ENCODE peak calls at places on chromosomes 11 and 22, in ten cellular contexts. One of them, this sample, is unnamed.

GRCh38 chr22:43172191-43172590 is 14.7 kb downstream of the TTLL12 start:
- DNase-seq in activated B cell treated with CpG ODN at 0.5 μM for 24 hours: no peak
- DNase-seq in fibroblast of mammary gland: no peak
- DNase-seq in WERI-Rb-1: no peak
- DNase-seq in RWPE1: no peak
- DNase-seq in WTC11: no peak
- DNase-seq in uterus: no peak
- DNase-seq in upper lobe of right lung: no peak
- DNase-seq in psoas muscle: no peak
- DNase-seq in fibroblast of the aortic adventitia: no peak
- DNase-seq in this sample: no peak

GRCh38 chr11:19055905-19056304 is 4.6 kb downstream of the MRGPRX2 start:
- DNase-seq in activated B cell treated with CpG ODN at 0.5 μM for 24 hours: no peak
- DNase-seq in fibroblast of mammary gland: no peak
- DNase-seq in WERI-Rb-1: no peak
- DNase-seq in RWPE1: no peak
- DNase-seq in WTC11: no peak
- DNase-seq in uterus: no peak
- DNase-seq in upper lobe of right lung: no peak
- DNase-seq in psoas muscle: no peak
- DNase-seq in fibroblast of the aortic adventitia: no peak
- DNase-seq in this sample: no peak

GRCh38 chr11:116852261-116853125 is 15.1 kb upstream of the APOA1 start:
- DNase-seq in activated B cell treated with CpG ODN at 0.5 μM for 24 hours: no peak
- DNase-seq in fibroblast of mammary gland: peak; percentile 80
- DNase-seq in WERI-Rb-1: no peak
- DNase-seq in RWPE1: no peak
- DNase-seq in WTC11: no peak
- DNase-seq in uterus: peak; percentile 35
- DNase-seq in upper lobe of right lung: no peak
- DNase-seq in psoas muscle: no peak
- DNase-seq in fibroblast of the aortic adventitia: peak; percentile 75
- DNase-seq in this sample: no peak

GRCh38 chr11:79925570-79925969 is 484.7 kb upstream of the TENM4 start:
- DNase-seq in activated B cell treated with CpG ODN at 0.5 μM for 24 hours: no peak
- DNase-seq in fibroblast of mammary gland: no peak
- DNase-seq in WERI-Rb-1: no peak
- DNase-seq in RWPE1: no peak
- DNase-seq in WTC11: no peak
- DNase-seq in uterus: no peak
- DNase-seq in upper lobe of right lung: no peak
- DNase-seq in psoas muscle: no peak
- DNase-seq in fibroblast of the aortic adventitia: no peak
- DNase-seq in this sample: no peak

GRCh38 chr22:44758354-44758969 is 6.1 kb downstream of the ARHGAP8 start:
- DNase-seq in activated B cell treated with CpG ODN at 0.5 μM for 24 hours: no peak
- DNase-seq in fibroblast of mammary gland: peak; percentile 62
- DNase-seq in WERI-Rb-1: no peak
- DNase-seq in RWPE1: peak; percentile 51
- DNase-seq in WTC11: no peak
- DNase-seq in uterus: no peak
- DNase-seq in upper lobe of right lung: no peak
- DNase-seq in psoas muscle: no peak
- DNase-seq in fibroblast of the aortic adventitia: peak; percentile 70
- DNase-seq in this sample: no peak

GRCh38 chr22:42553475-42554361 is at the start of gene SERHL2:
- DNase-seq in activated B cell treated with CpG ODN at 0.5 μM for 24 hours: peak; percentile 97
- DNase-seq in fibroblast of mammary gland: peak; percentile 71
- DNase-seq in WERI-Rb-1: peak; percentile 96
- DNase-seq in RWPE1: peak; percentile 72
- DNase-seq in WTC11: peak; percentile 97
- DNase-seq in uterus: peak; percentile 93
- DNase-seq in upper lobe of right lung: peak; percentile 95
- DNase-seq in psoas muscle: peak; percentile 93
- DNase-seq in fibroblast of the aortic adventitia: peak; percentile 74
- DNase-seq in this sample: peak; percentile 94

GRCh38 chr22:46619830-46620501 is at the start of gene GRAMD4:
- DNase-seq in activated B cell treated with CpG ODN at 0.5 μM for 24 hours: no peak
- DNase-seq in fibroblast of mammary gland: no peak
- DNase-seq in WERI-Rb-1: peak; percentile 87
- DNase-seq in RWPE1: no peak
- DNase-seq in WTC11: no peak
- DNase-seq in uterus: peak; percentile 44
- DNase-seq in upper lobe of right lung: no peak
- DNase-seq in psoas muscle: peak; percentile 79
- DNase-seq in fibroblast of the aortic adventitia: no peak
- DNase-seq in this sample: no peak

GRCh38 chr11:66408488-66409214 is 12.2 kb upstream of the NPAS4 start:
- DNase-seq in activated B cell treated with CpG ODN at 0.5 μM for 24 hours: peak; percentile 88
- DNase-seq in fibroblast of mammary gland: peak; percentile 88
- DNase-seq in WERI-Rb-1: peak; percentile 89
- DNase-seq in RWPE1: peak; percentile 89
- DNase-seq in WTC11: peak; percentile 97
- DNase-seq in uterus: peak; percentile 94
- DNase-seq in upper lobe of right lung: peak; percentile 93
- DNase-seq in psoas muscle: peak; percentile 93
- DNase-seq in fibroblast of the aortic adventitia: peak; percentile 85
- DNase-seq in this sample: peak; percentile 97

GRCh38 chr22:29609139-29609538 is 5.7 kb downstream of the NF2 start:
- DNase-seq in activated B cell treated with CpG ODN at 0.5 μM for 24 hours: no peak
- DNase-seq in fibroblast of mammary gland: no peak
- DNase-seq in WERI-Rb-1: peak; percentile 23
- DNase-seq in RWPE1: no peak
- DNase-seq in WTC11: no peak
- DNase-seq in uterus: no peak
- DNase-seq in upper lobe of right lung: no peak
- DNase-seq in psoas muscle: no peak
- DNase-seq in fibroblast of the aortic adventitia: no peak
- DNase-seq in this sample: no peak
- TF ChIP-seq CTCF in activated B cell treated with CpG ODN at 0.5 μM for 24 hours: no peak
- TF ChIP-seq CTCF in fibroblast of mammary gland: peak; percentile 40
- TF ChIP-seq CTCF in WERI-Rb-1: peak; percentile 69
- TF ChIP-seq CTCF in RWPE1: no peak
- TF ChIP-seq CTCF in WTC11: peak; percentile 27
- TF ChIP-seq CTCF in uterus: no peak
- TF ChIP-seq CTCF in upper lobe of right lung: peak; percentile 12
- TF ChIP-seq CTCF in psoas muscle: no peak
- TF ChIP-seq CTCF in fibroblast of the aortic adventitia: no peak
- TF ChIP-seq CTCF in this sample: peak; percentile 18

GRCh38 chr11:119314748-119315138 is 2.2 kb downstream of the MCAM start:
- DNase-seq in activated B cell treated with CpG ODN at 0.5 μM for 24 hours: no peak
- DNase-seq in fibroblast of mammary gland: no peak
- DNase-seq in WERI-Rb-1: no peak
- DNase-seq in RWPE1: no peak
- DNase-seq in WTC11: no peak
- DNase-seq in uterus: no peak
- DNase-seq in upper lobe of right lung: no peak
- DNase-seq in psoas muscle: no peak
- DNase-seq in fibroblast of the aortic adventitia: no peak
- DNase-seq in this sample: no peak

GRCh38 chr11:119316729-119317591 is at the start of gene MCAM:
- DNase-seq in activated B cell treated with CpG ODN at 0.5 μM for 24 hours: no peak
- DNase-seq in fibroblast of mammary gland: no peak
- DNase-seq in WERI-Rb-1: peak; percentile 43
- DNase-seq in RWPE1: no peak
- DNase-seq in WTC11: peak; percentile 48
- DNase-seq in uterus: peak; percentile 57
- DNase-seq in upper lobe of right lung: no peak
- DNase-seq in psoas muscle: no peak
- DNase-seq in fibroblast of the aortic adventitia: peak; percentile 11
- DNase-seq in this sample: no peak

GRCh38 chr11:119316017-119316728 is 757 bp downstream of the MCAM start:
- DNase-seq in activated B cell treated with CpG ODN at 0.5 μM for 24 hours: no peak
- DNase-seq in fibroblast of mammary gland: no peak
- DNase-seq in WERI-Rb-1: no peak
- DNase-seq in RWPE1: no peak
- DNase-seq in WTC11: no peak
- DNase-seq in uterus: peak; percentile 57
- DNase-seq in upper lobe of right lung: peak; percentile 68
- DNase-seq in psoas muscle: peak; percentile 76
- DNase-seq in fibroblast of the aortic adventitia: no peak
- DNase-seq in this sample: peak; percentile 95

GRCh38 chr11:119317592-119318239 is 786 bp upstream of the MCAM start:
- DNase-seq in activated B cell treated with CpG ODN at 0.5 μM for 24 hours: no peak
- DNase-seq in fibroblast of mammary gland: no peak
- DNase-seq in WERI-Rb-1: no peak
- DNase-seq in RWPE1: no peak
- DNase-seq in WTC11: no peak
- DNase-seq in uterus: no peak
- DNase-seq in upper lobe of right lung: no peak
- DNase-seq in psoas muscle: no peak
- DNase-seq in fibroblast of the aortic adventitia: no peak
- DNase-seq in this sample: no peak

GRCh38 chr11:119315139-119316016 is 1.6 kb downstream of the MCAM start:
- DNase-seq in activated B cell treated with CpG ODN at 0.5 μM for 24 hours: no peak
- DNase-seq in fibroblast of mammary gland: no peak
- DNase-seq in WERI-Rb-1: no peak
- DNase-seq in RWPE1: no peak
- DNase-seq in WTC11: peak; percentile 74
- DNase-seq in uterus: peak; percentile 40
- DNase-seq in upper lobe of right lung: no peak
- DNase-seq in psoas muscle: no peak
- DNase-seq in fibroblast of the aortic adventitia: no peak
- DNase-seq in this sample: no peak
- TF ChIP-seq CTCF in activated B cell treated with CpG ODN at 0.5 μM for 24 hours: no peak
- TF ChIP-seq CTCF in fibroblast of mammary gland: no peak
- TF ChIP-seq CTCF in WERI-Rb-1: no peak
- TF ChIP-seq CTCF in RWPE1: no peak
- TF ChIP-seq CTCF in WTC11: no peak
- TF ChIP-seq CTCF in uterus: no peak
- TF ChIP-seq CTCF in upper lobe of right lung: no peak
- TF ChIP-seq CTCF in psoas muscle: no peak
- TF ChIP-seq CTCF in fibroblast of the aortic adventitia: no peak
- TF ChIP-seq CTCF in this sample: peak; percentile 29

GRCh38 chr22:30238136-30238535 is 8.4 kb downstream of the LIF start:
- DNase-seq in activated B cell treated with CpG ODN at 0.5 μM for 24 hours: no peak
- DNase-seq in fibroblast of mammary gland: no peak
- DNase-seq in WERI-Rb-1: no peak
- DNase-seq in RWPE1: no peak
- DNase-seq in WTC11: no peak
- DNase-seq in uterus: no peak
- DNase-seq in upper lobe of right lung: no peak
- DNase-seq in psoas muscle: no peak
- DNase-seq in fibroblast of the aortic adventitia: no peak
- DNase-seq in this sample: no peak

GRCh38 chr22:30234786-30235470 is 11.6 kb downstream of the LIF start:
- DNase-seq in activated B cell treated with CpG ODN at 0.5 μM for 24 hours: no peak
- DNase-seq in fibroblast of mammary gland: no peak
- DNase-seq in WERI-Rb-1: peak; percentile 94
- DNase-seq in RWPE1: no peak
- DNase-seq in WTC11: no peak
- DNase-seq in uterus: no peak
- DNase-seq in upper lobe of right lung: no peak
- DNase-seq in psoas muscle: no peak
- DNase-seq in fibroblast of the aortic adventitia: peak; percentile 46
- DNase-seq in this sample: no peak

GRCh38 chr22:30238661-30239420 is 7.7 kb downstream of the LIF start:
- DNase-seq in activated B cell treated with CpG ODN at 0.5 μM for 24 hours: no peak
- DNase-seq in fibroblast of mammary gland: peak; percentile 41
- DNase-seq in WERI-Rb-1: peak; percentile 41
- DNase-seq in RWPE1: no peak
- DNase-seq in WTC11: peak; percentile 50
- DNase-seq in uterus: peak; percentile 71
- DNase-seq in upper lobe of right lung: no peak
- DNase-seq in psoas muscle: peak; percentile 71
- DNase-seq in fibroblast of the aortic adventitia: peak; percentile 69
- DNase-seq in this sample: no peak

GRCh38 chr22:30235687-30236170 is 10.8 kb downstream of the LIF start:
- DNase-seq in activated B cell treated with CpG ODN at 0.5 μM for 24 hours: no peak
- DNase-seq in fibroblast of mammary gland: no peak
- DNase-seq in WERI-Rb-1: peak; percentile 42
- DNase-seq in RWPE1: peak; percentile 63
- DNase-seq in WTC11: no peak
- DNase-seq in uterus: no peak
- DNase-seq in upper lobe of right lung: no peak
- DNase-seq in psoas muscle: no peak
- DNase-seq in fibroblast of the aortic adventitia: peak; percentile 57
- DNase-seq in this sample: peak; percentile 89

DNA sequence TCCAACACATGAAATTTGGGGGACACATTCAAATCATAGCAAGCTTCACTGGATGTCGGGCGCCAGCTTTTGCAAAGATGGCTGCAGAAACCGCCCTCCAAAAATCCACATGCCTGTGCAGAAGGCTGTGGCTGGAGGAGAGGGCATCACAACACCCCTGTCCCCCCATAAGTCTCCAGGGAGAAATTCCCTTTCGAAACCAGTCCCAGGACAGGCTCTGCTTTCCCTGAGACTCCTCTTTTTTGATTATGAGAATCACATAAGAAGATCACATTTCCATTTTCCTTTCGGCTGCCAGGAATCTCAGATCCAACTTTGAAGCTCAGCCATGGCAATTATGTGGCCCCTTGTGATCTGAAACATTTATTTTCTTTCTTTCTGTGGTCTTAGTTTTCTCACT is 9.7 kb downstream of the LIF start:
- DNase-seq in activated B cell treated with CpG ODN at 0.5 μM for 24 hours: no peak
- DNase-seq in fibroblast of mammary gland: no peak
- DNase-seq in WERI-Rb-1: no peak
- DNase-seq in RWPE1: no peak
- DNase-seq in WTC11: no peak
- DNase-seq in uterus: no peak
- DNase-seq in upper lobe of right lung: no peak
- DNase-seq in psoas muscle: no peak
- DNase-seq in fibroblast of the aortic adventitia: no peak
- DNase-seq in this sample: no peak
- TF ChIP-seq CTCF in activated B cell treated with CpG ODN at 0.5 μM for 24 hours: no peak
- TF ChIP-seq CTCF in fibroblast of mammary gland: no peak
- TF ChIP-seq CTCF in WERI-Rb-1: no peak
- TF ChIP-seq CTCF in RWPE1: no peak
- TF ChIP-seq CTCF in WTC11: no peak
- TF ChIP-seq CTCF in uterus: no peak
- TF ChIP-seq CTCF in upper lobe of right lung: no peak
- TF ChIP-seq CTCF in psoas muscle: no peak
- TF ChIP-seq CTCF in fibroblast of the aortic adventitia: no peak
- TF ChIP-seq CTCF in this sample: no peak

DNA sequence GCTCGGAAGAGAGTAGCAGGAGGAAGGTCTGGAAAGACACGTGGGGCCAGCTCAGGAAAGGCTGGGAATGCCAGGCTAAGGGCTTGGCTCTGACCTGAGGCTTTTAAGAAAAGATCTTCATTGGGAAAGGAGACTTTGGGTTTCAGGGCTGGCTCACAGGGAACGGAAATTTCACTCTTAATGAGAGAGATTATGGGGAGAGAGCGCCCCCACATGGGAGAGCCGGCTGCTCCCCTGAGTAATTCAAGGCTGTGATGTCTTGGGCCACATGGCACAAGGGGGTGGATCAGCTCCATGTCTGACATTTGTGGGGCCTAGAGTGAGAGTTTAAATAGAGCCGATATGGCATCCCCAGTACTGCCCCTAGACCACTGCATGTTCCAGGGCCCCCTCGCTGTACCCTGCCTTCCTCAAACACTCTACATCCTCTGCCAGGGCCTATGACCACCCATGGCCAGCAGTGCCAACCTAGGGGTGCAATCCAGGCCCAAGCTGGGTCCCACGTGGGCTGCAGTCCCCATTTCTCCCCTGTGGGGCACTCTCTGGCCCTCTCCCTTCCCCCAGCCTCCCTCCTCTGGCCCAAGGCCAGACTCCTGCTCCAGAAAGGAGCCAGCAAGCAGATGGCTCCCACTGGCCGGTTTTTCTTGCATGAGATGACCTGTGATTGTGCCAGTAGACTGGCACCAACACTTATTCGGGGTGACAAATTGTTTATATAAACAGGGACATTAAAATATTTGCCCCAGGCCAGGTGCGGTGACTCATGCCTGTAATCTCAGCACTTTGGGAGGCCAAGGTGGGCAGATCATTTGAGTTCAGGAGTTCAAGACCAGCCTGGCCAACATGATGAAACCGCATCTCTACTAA is 75.2 kb downstream of the ISX start:
- DNase-seq in activated B cell treated with CpG ODN at 0.5 μM for 24 hours: no peak
- DNase-seq in fibroblast of mammary gland: no peak
- DNase-seq in WERI-Rb-1: peak; percentile 72
- DNase-seq in RWPE1: peak; percentile 13
- DNase-seq in WTC11: peak; percentile 81
- DNase-seq in uterus: no peak
- DNase-seq in upper lobe of right lung: no peak
- DNase-seq in psoas muscle: no peak
- DNase-seq in fibroblast of the aortic adventitia: no peak
- DNase-seq in this sample: no peak
- TF ChIP-seq CTCF in activated B cell treated with CpG ODN at 0.5 μM for 24 hours: no peak
- TF ChIP-seq CTCF in fibroblast of mammary gland: no peak
- TF ChIP-seq CTCF in WERI-Rb-1: peak; percentile 67
- TF ChIP-seq CTCF in RWPE1: no peak
- TF ChIP-seq CTCF in WTC11: peak; percentile 53
- TF ChIP-seq CTCF in uterus: no peak
- TF ChIP-seq CTCF in upper lobe of right lung: peak; percentile 14
- TF ChIP-seq CTCF in psoas muscle: no peak
- TF ChIP-seq CTCF in fibroblast of the aortic adventitia: no peak
- TF ChIP-seq CTCF in this sample: no peak